ENCODE peak calls at places on chromosomes 11 and 22, in five cellular contexts. Y is OCI-LY7, V is mucosa of descending colon, L is fibroblast of lung, X is A549. J is an unnamed sample.
A peak's percentile ranks its signal among the peaks of the same experiment; 100 is the strongest.

GRCh38 chr22:38180841-38181452 is 683 bp downstream of the PLA2G6 start:
- DNase-seq in Y (peak; percentile 55), V (peak; percentile 80), L (no peak), X (no peak), J (no peak)

GRCh38 chr22:30327864-30328345 is 1.2 kb upstream of the TBC1D10A start:
- DNase-seq in Y (peak; percentile 15), V (no peak), L (no peak), X (no peak), J (no peak)

GRCh38 chr22:27987557-27987956 is 68.5 kb upstream of the PITPNB start:
- DNase-seq in Y (no peak), V (no peak), L (peak; percentile 96), X (no peak), J (peak; percentile 89)

GRCh38 chr11:116856423-116856822 is 19.0 kb upstream of the APOA1 start:
- DNase-seq in Y (no peak), V (no peak), L (no peak), X (no peak), J (no peak)

GRCh38 chr11:59756496-59756840 is 1.3 kb downstream of the STX3 start:
- DNase-seq in Y (no peak), V (no peak), L (peak; percentile 45), X (no peak), J (no peak)

GRCh38 chr11:64298966-64299846 is 952 bp upstream of the CATSPERZ start:
- DNase-seq in Y (no peak), V (no peak), L (no peak), X (no peak), J (no peak)

GRCh38 chr11:110805764-110806163 is 93.5 kb upstream of the ARHGAP20 start:
- DNase-seq in Y (no peak), V (no peak), L (no peak), X (no peak), J (no peak)

GRCh38 chr22:23237841-23238240 is 57.5 kb downstream of the BCR start:
- DNase-seq in Y (no peak), V (peak; percentile 20), L (no peak), X (no peak), J (no peak)

GRCh38 chr22:20517422-20517821 is 10.0 kb downstream of the MED15 start:
- DNase-seq in Y (no peak), V (no peak), L (no peak), X (no peak), J (no peak)

GRCh38 chr11:95426823-95427462 is 195.9 kb upstream of the SESN3 start:
- DNase-seq in Y (no peak), V (no peak), L (peak; percentile 26), X (no peak), J (no peak)

GRCh38 chr11:117713676-117714075 is 83.3 kb downstream of the DSCAML1 start:
- DNase-seq in Y (no peak), V (no peak), L (no peak), X (no peak), J (no peak)

GRCh38 chr11:130156108-130157022 is 3.2 kb upstream of the ST14 start:
- DNase-seq in Y (peak; percentile 57), V (no peak), L (no peak), X (peak; percentile 28), J (no peak)

GRCh38 chr22:24601217-24602104 is 1.5 kb upstream of the GGT1 start:
- DNase-seq in Y (peak; percentile 23), V (peak; percentile 90), L (no peak), X (no peak), J (no peak)

DNA sequence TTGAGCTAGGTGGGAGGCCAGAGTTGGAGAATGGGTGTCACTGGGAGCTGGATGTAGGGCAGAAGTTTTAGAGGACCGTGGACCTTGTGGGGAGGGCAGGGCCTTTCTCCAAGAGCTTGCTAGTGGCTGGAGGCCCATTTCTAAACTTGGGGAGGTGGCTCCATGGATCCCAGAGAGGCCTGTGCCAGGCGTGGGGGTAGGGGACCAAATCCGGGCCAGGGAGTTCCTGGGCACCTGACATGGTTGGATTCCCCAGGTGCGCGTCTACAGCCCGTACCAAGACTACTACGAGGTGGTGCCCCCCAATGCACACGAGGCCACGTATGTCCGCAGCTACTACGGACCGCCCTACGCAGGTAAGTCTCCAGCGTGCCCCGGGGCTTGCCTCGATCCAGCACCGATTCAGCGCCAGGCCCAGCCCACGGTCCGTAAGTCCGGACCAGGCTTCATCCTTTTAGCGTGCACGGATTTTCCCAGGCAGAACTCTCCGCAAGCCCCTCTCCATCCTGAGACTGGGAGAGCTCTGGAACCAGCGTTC is 14.2 kb downstream of the PLEKHB1 start:
- DNase-seq in Y (no peak), V (peak; percentile 48), L (no peak), X (no peak), J (no peak)
- H3K4me3 ChIP-seq in Y (no peak overlapping the region), V (no peak overlapping the region), L (peak overlapping the region; percentile 25), X (no peak overlapping the region), J (peak overlapping the region; percentile 45)

DNA sequence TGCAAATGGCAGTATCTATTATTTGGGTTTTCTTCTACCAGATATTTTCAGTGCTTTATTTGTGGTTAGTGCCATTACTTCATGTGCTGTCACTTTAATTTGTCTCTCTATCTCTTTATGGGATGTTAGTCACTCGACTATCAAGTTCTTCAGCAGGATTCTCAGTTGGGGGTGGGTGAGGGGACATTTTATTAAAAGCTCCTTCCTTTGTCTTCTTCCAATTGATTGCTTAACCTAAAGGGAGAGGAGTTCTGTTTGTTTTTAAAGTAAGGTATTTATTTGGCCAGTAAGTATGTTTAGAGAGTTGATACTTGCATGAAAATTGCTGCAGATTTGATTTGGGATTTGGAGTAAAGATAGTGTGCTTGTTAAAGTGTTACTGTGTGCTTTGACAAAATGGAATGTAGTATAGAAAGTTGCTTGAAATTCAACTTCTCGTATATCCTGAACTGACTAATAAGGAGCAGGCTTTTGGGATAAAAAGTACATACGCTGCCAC is 10.2 kb downstream of the YAP1 start:
- DNase-seq in Y (no peak), V (no peak), L (peak; percentile 32), X (peak; percentile 24), J (no peak)
- H3K4me3 ChIP-seq in Y (no peak overlapping the region), V (no peak overlapping the region), L (no peak overlapping the region), X (peak overlapping the region; percentile 30), J (no peak overlapping the region)

DNA sequence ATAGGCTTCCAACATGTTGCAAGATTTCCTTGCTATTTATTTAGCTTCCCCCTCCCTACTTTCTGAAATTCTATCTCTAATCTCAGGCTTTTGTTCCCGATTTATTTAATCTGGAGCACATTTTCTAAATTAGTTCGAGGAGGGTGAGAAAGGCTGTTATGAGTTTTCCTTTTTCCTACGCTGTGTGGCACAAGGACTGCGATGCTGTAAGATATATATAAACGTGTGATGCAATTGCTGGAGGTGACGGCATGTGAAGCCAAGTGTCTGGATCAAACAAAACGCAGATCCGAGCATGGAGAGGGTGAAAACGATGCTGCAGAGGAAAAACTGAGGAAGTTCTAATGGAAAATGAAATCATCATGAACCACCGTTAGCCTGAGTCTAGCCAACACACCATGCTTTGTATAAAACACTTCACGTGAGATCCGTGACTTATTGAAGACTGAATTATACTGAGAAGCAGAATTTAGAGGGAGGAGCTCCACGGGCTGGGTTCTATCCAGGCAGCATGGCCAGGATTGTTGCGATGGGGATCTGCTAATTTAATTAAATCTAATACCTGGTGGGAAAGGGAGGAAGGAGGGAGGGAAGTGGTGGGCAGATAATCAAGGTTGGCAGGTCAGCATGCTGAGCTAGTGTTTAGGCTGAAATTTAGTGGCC is 4.5 kb downstream of the PKNOX2 start:
- DNase-seq in Y (no peak), V (no peak), L (no peak), X (no peak), J (no peak)
- H3K4me3 ChIP-seq in Y (no peak overlapping the region), V (no peak overlapping the region), L (no peak overlapping the region), X (no peak overlapping the region), J (peak overlapping the region; percentile 2)

DNA sequence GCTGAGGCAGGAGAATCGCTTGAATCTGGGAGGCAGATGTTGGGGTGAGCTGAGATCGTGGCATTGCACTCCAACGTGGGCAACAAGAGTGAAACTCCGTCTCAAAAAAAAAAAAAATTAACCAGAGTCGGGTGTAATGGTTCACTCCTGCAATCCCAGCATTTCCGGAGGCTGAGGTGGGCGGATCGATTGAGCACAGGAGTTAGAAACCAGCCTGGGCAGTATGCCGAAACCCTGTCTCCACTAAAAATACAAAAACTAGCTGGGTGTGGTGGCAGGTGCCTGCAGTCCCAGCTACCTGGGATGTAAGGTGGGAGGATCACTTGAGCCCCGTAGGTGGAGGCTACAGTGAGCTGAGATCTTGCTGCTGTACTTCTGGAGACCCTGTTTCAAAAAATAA is 1.5 kb downstream of the RANGAP1 start:
- DNase-seq in Y (no peak), V (no peak), L (no peak), X (no peak), J (no peak)
- H3K4me3 ChIP-seq in Y (peak overlapping the region; percentile 95), V (no peak overlapping the region), L (peak overlapping the region; percentile 23), X (peak overlapping the region; percentile 97), J (no peak overlapping the region)

DNA sequence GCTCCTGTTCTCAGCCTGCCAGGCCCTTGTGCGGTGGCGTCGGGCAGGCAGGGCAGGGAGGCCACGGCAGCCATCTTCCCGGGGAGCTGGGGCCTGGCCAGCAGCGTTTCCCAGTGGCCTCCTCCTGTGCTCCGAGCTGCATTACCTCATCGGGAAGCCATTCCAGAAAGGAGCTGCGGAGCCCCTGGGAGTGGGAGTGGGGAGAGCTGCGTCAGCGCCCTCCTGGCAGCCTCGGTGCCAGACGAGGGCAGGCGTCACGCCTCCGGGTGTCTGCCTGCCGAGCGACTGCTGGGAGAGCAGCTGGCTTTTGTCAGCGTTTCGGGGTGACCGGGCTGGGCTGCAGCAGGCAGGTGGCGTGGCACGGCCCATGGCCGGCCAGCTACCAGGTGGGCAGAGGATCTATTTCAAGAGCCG is 30.9 kb upstream of the WNT7B start:
- DNase-seq in Y (no peak), V (peak; percentile 72), L (peak; percentile 98), X (no peak), J (peak; percentile 88)
- H3K4me3 ChIP-seq in Y (no peak overlapping the region), V (no peak overlapping the region), L (no peak overlapping the region), X (no peak overlapping the region), J (no peak overlapping the region)

GRCh38 chr22:44180706-44181032 is at the start of gene PARVG:
- DNase-seq in Y (peak; percentile 31), V (no peak), L (no peak), X (no peak), J (no peak)
- H3K4me3 ChIP-seq in Y (no peak within 1 kb of the TSS), V (no peak within 1 kb of the TSS), L (no peak within 1 kb of the TSS), X (no peak within 1 kb of the TSS), J (no peak within 1 kb of the TSS)

GRCh38 chr11:12043959-12044772 is 35.7 kb upstream of the DKK3 start:
- DNase-seq in Y (peak; percentile 64), V (no peak), L (peak; percentile 99), X (peak; percentile 80), J (peak; percentile 88)
- H3K4me3 ChIP-seq in Y (no peak overlapping the region), V (no peak overlapping the region), L (peak overlapping the region; percentile 6), X (no peak overlapping the region), J (peak overlapping the region; percentile 3)

GRCh38 chr11:68685656-68686380 is 1.5 kb downstream of the GAL start:
- DNase-seq in Y (no peak), V (no peak), L (no peak), X (no peak), J (no peak)

GRCh38 chr11:68682531-68682931 is 1.8 kb upstream of the GAL start:
- DNase-seq in Y (no peak), V (no peak), L (no peak), X (no peak), J (no peak)

GRCh38 chr11:68684385-68685356 is at the start of gene GAL:
- DNase-seq in Y (no peak), V (no peak), L (no peak), X (no peak), J (no peak)

GRCh38 chr11:68683086-68683951 is 1.0 kb upstream of the GAL start:
- DNase-seq in Y (no peak), V (no peak), L (no peak), X (no peak), J (no peak)

GRCh38 chr11:68683952-68684384 is 376 bp upstream of the GAL start:
- DNase-seq in Y (no peak), V (no peak), L (no peak), X (no peak), J (no peak)
- H3K4me3 ChIP-seq in Y (no peak overlapping the region), V (no peak overlapping the region), L (no peak overlapping the region), X (peak overlapping the region; percentile 63), J (no peak overlapping the region)

GRCh38 chr11:34783816-34784317 is 132.3 kb downstream of the APIP start:
- DNase-seq in Y (no peak), V (no peak), L (no peak), X (no peak), J (no peak)
- H3K4me3 ChIP-seq in Y (no peak overlapping the region), V (no peak overlapping the region), L (no peak overlapping the region), X (no peak overlapping the region), J (no peak overlapping the region)